ENCODE peak calls at places on chromosomes 1 and 21, in eight cellular contexts. P is cardiac muscle cell, B is fibroblast of lung, S is foreskin keratinocyte, F is tibial artery, Q is substantia nigra, N is Panc1, V is RWPE1. W is an unnamed sample.

GRCh38 chr1:52905376-52905698 is 16.2 kb downstream of the ECHDC2 start:
- DNase-seq in P (no peak), B (no peak), S (no peak), F (no peak), Q (no peak), N (no peak), V (no peak), W (no peak)

GRCh38 chr1:21280011-21280471 is 10.2 kb downstream of the ECE1 start:
- DNase-seq in P (peak; percentile 53), B (no peak), S (no peak), F (no peak), Q (no peak), N (no peak), V (no peak), W (no peak)

GRCh38 chr1:53344921-53345838 is 17.3 kb upstream of the LRP8 start:
- DNase-seq in P (no peak), B (no peak), S (no peak), F (no peak), Q (no peak), N (no peak), V (no peak), W (no peak)

GRCh38 chr1:46488343-46489168 is 1.1 kb upstream of the DMBX1 start:
- DNase-seq in P (no peak), B (peak; percentile 15), S (no peak), F (no peak), Q (no peak), N (no peak), V (no peak), W (no peak)

GRCh38 chr21:36494557-36494956 is 14.6 kb upstream of the CLDN14 start:
- DNase-seq in P (no peak), B (no peak), S (no peak), F (no peak), Q (no peak), N (no peak), V (no peak), W (no peak)

GRCh38 chr1:181425566-181425965 is 57.8 kb upstream of the CACNA1E start:
- DNase-seq in P (no peak), B (no peak), S (no peak), F (no peak), Q (no peak), N (no peak), V (no peak), W (no peak)

GRCh38 chr1:35488346-35488745 is 68.9 kb downstream of the KIAA0319L start:
- DNase-seq in P (peak; percentile 12), B (peak; percentile 26), S (no peak), F (no peak), Q (no peak), N (no peak), V (no peak), W (no peak)

GRCh38 chr1:78839704-78840277 is 166.7 kb downstream of the ADGRL4 start:
- DNase-seq in P (peak; percentile 59), B (peak; percentile 74), S (peak; percentile 42), F (peak; percentile 22), Q (no peak), N (peak; percentile 56), V (peak; percentile 40), W (no peak)

GRCh38 chr1:212945056-212945455 is 5.3 kb upstream of the VASH2 start:
- DNase-seq in P (no peak), B (no peak), S (no peak), F (no peak), Q (no peak), N (no peak), V (no peak), W (no peak)

GRCh38 chr1:56564615-56565014 is 14.7 kb downstream of the PLPP3 start:
- DNase-seq in P (no peak), B (no peak), S (no peak), F (no peak), Q (no peak), N (no peak), V (no peak), W (no peak)

GRCh38 chr21:42666918-42667317 is 13.5 kb downstream of the PDE9A start:
- DNase-seq in P (no peak), B (no peak), S (no peak), F (no peak), Q (peak; percentile 90), N (no peak), V (no peak), W (no peak)

GRCh38 chr1:102834688-102835320 is 273.5 kb downstream of the COL11A1 start:
- DNase-seq in P (no peak), B (peak; percentile 4), S (peak; percentile 39), F (no peak), Q (no peak), N (no peak), V (no peak), W (no peak)

GRCh38 chr1:94541175-94542087 is at the start of gene F3:
- DNase-seq in P (peak; percentile 88), B (peak; percentile 85), S (peak; percentile 88), F (peak; percentile 92), Q (peak; percentile 87), N (no peak), V (peak; percentile 93), W (peak; percentile 71)

GRCh38 chr1:94540440-94541174 is 952 bp downstream of the F3 start:
- DNase-seq in P (no peak), B (no peak), S (no peak), F (no peak), Q (no peak), N (no peak), V (no peak), W (no peak)

GRCh38 chr1:94543893-94544635 is 2.5 kb upstream of the F3 start:
- DNase-seq in P (peak; percentile 72), B (peak; percentile 65), S (peak; percentile 64), F (no peak), Q (no peak), N (no peak), V (no peak), W (no peak)

GRCh38 chr1:94543003-94543402 is 1.4 kb upstream of the F3 start:
- DNase-seq in P (peak; percentile 49), B (peak; percentile 61), S (peak; percentile 45), F (no peak), Q (no peak), N (no peak), V (no peak), W (no peak)

DNA sequence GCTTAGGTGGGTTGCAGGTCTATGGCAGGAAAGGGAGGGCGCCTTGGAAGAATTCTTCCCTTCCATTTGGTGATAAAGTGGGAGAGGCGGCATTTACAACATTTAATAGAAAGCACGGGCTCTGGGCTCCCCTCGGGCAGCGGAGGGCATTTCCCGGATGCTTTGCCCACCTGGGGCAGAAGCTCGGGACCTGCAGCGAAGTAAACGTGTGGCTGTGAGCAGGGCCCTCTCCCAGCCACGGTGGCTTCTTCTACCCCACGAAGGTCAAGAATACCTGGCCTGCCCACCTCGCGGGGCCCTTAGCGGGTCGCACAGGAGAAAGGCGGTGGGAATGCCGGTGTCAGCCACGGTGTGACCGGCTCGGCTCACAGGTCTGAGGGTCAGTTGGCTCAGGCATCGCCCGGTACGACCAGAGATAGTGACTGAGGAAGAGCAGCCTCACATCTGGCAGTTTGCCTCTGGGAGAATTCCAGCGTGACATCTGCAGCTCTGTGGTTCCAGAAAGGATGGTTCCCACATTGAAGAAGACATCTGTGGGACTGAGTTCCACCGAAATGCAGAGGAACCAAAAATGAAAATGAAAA is 621 bp upstream of the F3 start:
- DNase-seq in P (peak; percentile 44), B (peak; percentile 64), S (peak; percentile 39), F (peak; percentile 41), Q (peak; percentile 29), N (no peak), V (no peak), W (no peak)
- H3K27ac ChIP-seq in P (no peak overlapping the region), B (peak overlapping the region; percentile 96), S (peak overlapping the region; percentile 87), F (peak overlapping the region; percentile 81), Q (no peak overlapping the region), N (peak overlapping the region; percentile 34), V (peak overlapping the region; percentile 97), W (peak overlapping the region; percentile 96)

GRCh38 chr1:155695608-155696007 is 6.7 kb downstream of the DAP3 start:
- DNase-seq in P (no peak), B (no peak), S (no peak), F (no peak), Q (no peak), N (no peak), V (no peak), W (no peak)

GRCh38 chr1:155696524-155696923 is 7.6 kb downstream of the DAP3 start:
- DNase-seq in P (no peak), B (no peak), S (no peak), F (no peak), Q (no peak), N (no peak), V (no peak), W (no peak)

GRCh38 chr1:155697046-155697445 is 8.2 kb downstream of the DAP3 start:
- DNase-seq in P (no peak), B (no peak), S (no peak), F (no peak), Q (no peak), N (no peak), V (no peak), W (no peak)

GRCh38 chr1:155695107-155695506 is 6.2 kb downstream of the DAP3 start:
- DNase-seq in P (peak; percentile 11), B (no peak), S (peak; percentile 29), F (no peak), Q (no peak), N (no peak), V (no peak), W (peak; percentile 27)

DNA sequence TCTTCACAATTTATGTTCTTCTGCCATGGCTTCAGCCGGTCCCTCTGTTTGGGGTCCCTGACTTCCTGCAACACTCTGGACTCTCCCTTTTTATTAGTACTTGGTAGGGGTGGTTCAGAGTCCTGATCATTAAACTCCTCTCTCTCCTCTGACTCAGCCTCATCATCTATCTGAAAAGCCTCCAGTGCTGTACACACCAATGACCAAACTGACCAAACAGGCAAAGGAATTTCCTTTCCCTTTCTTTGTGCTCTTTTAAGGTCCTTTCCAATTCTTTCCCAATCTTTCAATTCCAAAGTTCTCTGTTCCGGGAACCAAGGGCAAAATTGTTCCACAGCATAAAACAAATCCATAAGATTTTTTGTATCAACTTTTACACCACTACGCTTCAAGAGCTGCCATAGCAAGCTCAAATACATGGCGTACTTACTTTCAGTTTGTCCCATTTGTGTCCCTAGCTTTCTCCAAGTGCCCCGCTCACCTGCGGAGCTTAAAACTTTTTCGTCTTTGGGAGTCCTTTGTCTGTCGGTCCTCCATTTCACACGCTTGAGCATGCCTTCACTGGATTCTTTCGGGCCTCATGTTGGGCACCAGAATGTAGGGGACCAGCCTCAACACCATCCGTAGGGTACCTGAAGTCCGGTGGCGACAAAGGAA is 9.6 kb downstream of the DAP3 start:
- DNase-seq in P (peak; percentile 42), B (peak; percentile 15), S (no peak), F (no peak), Q (no peak), N (no peak), V (no peak), W (no peak)
- H3K27ac ChIP-seq in P (peak overlapping the region; percentile 95), B (no peak overlapping the region), S (no peak overlapping the region), F (no peak overlapping the region), Q (no peak overlapping the region), N (no peak overlapping the region), V (no peak overlapping the region), W (no peak overlapping the region)

GRCh38 chr1:85576642-85577420 is 3.7 kb upstream of the CCN1 start:
- DNase-seq in P (peak; percentile 96), B (peak; percentile 91), S (peak; percentile 58), F (peak; percentile 86), Q (peak; percentile 47), N (peak; percentile 63), V (peak; percentile 74), W (no peak)
- H3K27ac ChIP-seq in P (peak overlapping the region; percentile 98), B (peak overlapping the region; percentile 99), S (peak overlapping the region; percentile 73), F (peak overlapping the region; percentile 99), Q (peak overlapping the region; percentile 38), N (peak overlapping the region; percentile 99), V (peak overlapping the region; percentile 83), W (peak overlapping the region; percentile 74)

DNA sequence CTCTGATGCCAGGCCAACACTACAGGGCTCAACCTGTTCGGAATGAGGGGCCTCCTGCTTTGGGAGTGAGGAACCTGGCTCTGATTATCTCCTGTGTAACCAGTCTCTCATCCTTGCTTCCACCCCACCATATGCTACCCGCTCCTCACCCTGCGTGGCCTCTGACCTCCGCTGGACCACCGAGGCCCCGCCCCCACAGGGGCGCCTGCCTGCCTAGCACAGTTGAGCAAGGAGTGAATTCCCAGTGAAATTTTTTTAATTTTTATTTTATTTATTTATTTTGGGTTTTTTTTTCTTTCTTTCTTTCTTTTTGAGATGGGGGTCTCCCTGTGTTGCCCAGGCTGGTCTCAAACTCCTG is 1.9 kb upstream of the GNB1 start:
- DNase-seq in P (no peak), B (no peak), S (no peak), F (no peak), Q (no peak), N (no peak), V (no peak), W (no peak)
- H3K27ac ChIP-seq in P (peak overlapping the region; percentile 98), B (no peak overlapping the region), S (no peak overlapping the region), F (no peak overlapping the region), Q (no peak overlapping the region), N (no peak overlapping the region), V (peak overlapping the region; percentile 93), W (peak overlapping the region; percentile 85)